ENCODE peak calls at places on chromosomes 12 and 14, in seven cellular contexts. One of them, this sample, is unnamed.

GRCh38 chr12:121579190-121579791 is 1.5 kb downstream of the KDM2B start:
- DNase-seq in brain microvascular endothelial cell: no peak
- DNase-seq in small intestine: no peak
- DNase-seq in NCI-H524: peak; percentile 19
- DNase-seq in foreskin fibroblast: peak; percentile 52
- DNase-seq in NCI-H774: no peak
- DNase-seq in HFF-Myc: no peak
- DNase-seq in this sample: no peak

GRCh38 chr14:73262427-73263183 is 25.3 kb downstream of the PAPLN start:
- DNase-seq in brain microvascular endothelial cell: no peak
- DNase-seq in foreskin fibroblast: no peak
- DNase-seq in small intestine: no peak
- DNase-seq in HFF-Myc: no peak
- DNase-seq in NCI-H774: no peak
- DNase-seq in NCI-H524: no peak
- DNase-seq in this sample: no peak

GRCh38 chr14:68036203-68036602 is 216.6 kb downstream of the RAD51B start:
- DNase-seq in small intestine: no peak
- DNase-seq in brain microvascular endothelial cell: no peak
- DNase-seq in NCI-H524: no peak
- DNase-seq in foreskin fibroblast: no peak
- DNase-seq in HFF-Myc: no peak
- DNase-seq in NCI-H774: no peak
- DNase-seq in this sample: no peak

GRCh38 chr12:46553911-46554310 is 181.3 kb upstream of the SLC38A2 start:
- DNase-seq in NCI-H774: no peak
- DNase-seq in brain microvascular endothelial cell: no peak
- DNase-seq in foreskin fibroblast: peak; percentile 82
- DNase-seq in HFF-Myc: no peak
- DNase-seq in small intestine: no peak
- DNase-seq in NCI-H524: no peak
- DNase-seq in this sample: no peak

GRCh38 chr12:95633671-95634465 is 82.6 kb upstream of the USP44 start:
- DNase-seq in NCI-H524: no peak
- DNase-seq in HFF-Myc: no peak
- DNase-seq in NCI-H774: no peak
- DNase-seq in foreskin fibroblast: peak; percentile 52
- DNase-seq in small intestine: peak; percentile 76
- DNase-seq in brain microvascular endothelial cell: no peak
- DNase-seq in this sample: no peak

GRCh38 chr12:12327802-12328201 is 22.2 kb downstream of the MANSC1 start:
- DNase-seq in HFF-Myc: peak; percentile 65
- DNase-seq in small intestine: peak; percentile 72
- DNase-seq in NCI-H774: peak; percentile 63
- DNase-seq in brain microvascular endothelial cell: peak; percentile 36
- DNase-seq in foreskin fibroblast: peak; percentile 74
- DNase-seq in NCI-H524: peak; percentile 60
- DNase-seq in this sample: peak; percentile 43

GRCh38 chr12:12671850-12672660 is 23.9 kb downstream of the GPR19 start:
- DNase-seq in NCI-H774: no peak
- DNase-seq in brain microvascular endothelial cell: peak; percentile 69
- DNase-seq in foreskin fibroblast: peak; percentile 58
- DNase-seq in small intestine: no peak
- DNase-seq in NCI-H524: no peak
- DNase-seq in HFF-Myc: no peak
- DNase-seq in this sample: no peak

GRCh38 chr12:2805146-2805525 is 7.3 kb upstream of the ITFG2 start:
- DNase-seq in brain microvascular endothelial cell: peak; percentile 29
- DNase-seq in NCI-H524: no peak
- DNase-seq in HFF-Myc: no peak
- DNase-seq in foreskin fibroblast: no peak
- DNase-seq in small intestine: no peak
- DNase-seq in NCI-H774: no peak
- DNase-seq in this sample: no peak

GRCh38 chr14:101878222-101879211 is 85.9 kb upstream of the DYNC1H1 start:
- DNase-seq in HFF-Myc: no peak
- DNase-seq in foreskin fibroblast: no peak
- DNase-seq in NCI-H774: no peak
- DNase-seq in small intestine: no peak
- DNase-seq in NCI-H524: no peak
- DNase-seq in brain microvascular endothelial cell: no peak
- DNase-seq in this sample: no peak

GRCh38 chr12:121240484-121241202 is 30.7 kb downstream of the P2RX4 start:
- DNase-seq in small intestine: peak; percentile 59
- DNase-seq in brain microvascular endothelial cell: peak; percentile 25
- DNase-seq in NCI-H524: no peak
- DNase-seq in HFF-Myc: no peak
- DNase-seq in foreskin fibroblast: peak; percentile 61
- DNase-seq in NCI-H774: no peak
- DNase-seq in this sample: no peak

GRCh38 chr12:122078141-122079037 is at the start of gene MLXIP:
- DNase-seq in HFF-Myc: peak; percentile 68
- DNase-seq in NCI-H774: peak; percentile 95
- DNase-seq in foreskin fibroblast: peak; percentile 98
- DNase-seq in brain microvascular endothelial cell: peak; percentile 86
- DNase-seq in NCI-H524: peak; percentile 88
- DNase-seq in small intestine: peak; percentile 94
- DNase-seq in this sample: peak; percentile 90

GRCh38 chr14:53010193-53010592 is 59.3 kb upstream of the FERMT2 start:
- DNase-seq in brain microvascular endothelial cell: no peak
- DNase-seq in NCI-H524: no peak
- DNase-seq in small intestine: no peak
- DNase-seq in HFF-Myc: no peak
- DNase-seq in foreskin fibroblast: no peak
- DNase-seq in NCI-H774: no peak
- DNase-seq in this sample: no peak

GRCh38 chr14:100893228-100893601 is 10.3 kb downstream of the RTL1 start:
- DNase-seq in foreskin fibroblast: no peak
- DNase-seq in NCI-H774: no peak
- DNase-seq in brain microvascular endothelial cell: no peak
- DNase-seq in NCI-H524: peak; percentile 26
- DNase-seq in HFF-Myc: no peak
- DNase-seq in small intestine: no peak
- DNase-seq in this sample: no peak

GRCh38 chr14:96639550-96639949 is 137.4 kb downstream of the PAPOLA start:
- DNase-seq in foreskin fibroblast: no peak
- DNase-seq in HFF-Myc: no peak
- DNase-seq in brain microvascular endothelial cell: no peak
- DNase-seq in NCI-H524: no peak
- DNase-seq in small intestine: no peak
- DNase-seq in NCI-H774: no peak
- DNase-seq in this sample: no peak

GRCh38 chr14:100065161-100065871 is at the start of gene EVL:
- DNase-seq in NCI-H774: no peak
- DNase-seq in NCI-H524: no peak
- DNase-seq in small intestine: peak; percentile 57
- DNase-seq in brain microvascular endothelial cell: no peak
- DNase-seq in foreskin fibroblast: no peak
- DNase-seq in HFF-Myc: no peak
- DNase-seq in this sample: no peak

GRCh38 chr12:95473440-95473946 is 459 bp upstream of the METAP2 start:
- DNase-seq in small intestine: peak; percentile 66
- DNase-seq in HFF-Myc: no peak
- DNase-seq in NCI-H774: peak; percentile 22
- DNase-seq in foreskin fibroblast: peak; percentile 63
- DNase-seq in brain microvascular endothelial cell: peak; percentile 28
- DNase-seq in NCI-H524: peak; percentile 54
- DNase-seq in this sample: peak; percentile 55

GRCh38 chr14:60590907-60591510 is 58.3 kb downstream of the SIX1 start:
- DNase-seq in small intestine: no peak
- DNase-seq in brain microvascular endothelial cell: no peak
- DNase-seq in HFF-Myc: no peak
- DNase-seq in foreskin fibroblast: peak; percentile 20
- DNase-seq in NCI-H524: no peak
- DNase-seq in NCI-H774: no peak
- DNase-seq in this sample: no peak

GRCh38 chr12:1809606-1810140 is 10.7 kb upstream of the LRTM2 start:
- DNase-seq in NCI-H774: no peak
- DNase-seq in brain microvascular endothelial cell: no peak
- DNase-seq in HFF-Myc: no peak
- DNase-seq in NCI-H524: no peak
- DNase-seq in foreskin fibroblast: no peak
- DNase-seq in small intestine: no peak
- DNase-seq in this sample: no peak

GRCh38 chr14:50762001-50762930 is 68.7 kb downstream of the NIN start:
- DNase-seq in foreskin fibroblast: peak; percentile 95
- DNase-seq in NCI-H774: no peak
- DNase-seq in small intestine: no peak
- DNase-seq in NCI-H524: no peak
- DNase-seq in brain microvascular endothelial cell: peak; percentile 89
- DNase-seq in HFF-Myc: peak; percentile 53
- DNase-seq in this sample: no peak

GRCh38 chr14:86035882-86036281 is 505.9 kb downstream of the FLRT2 start:
- DNase-seq in foreskin fibroblast: peak; percentile 8
- DNase-seq in small intestine: no peak
- DNase-seq in NCI-H774: no peak
- DNase-seq in NCI-H524: peak; percentile 74
- DNase-seq in brain microvascular endothelial cell: no peak
- DNase-seq in HFF-Myc: no peak
- DNase-seq in this sample: no peak

GRCh38 chr14:22979748-22980392 is 2.5 kb downstream of the AJUBA start:
- DNase-seq in NCI-H524: no peak
- DNase-seq in foreskin fibroblast: peak; percentile 43
- DNase-seq in HFF-Myc: no peak
- DNase-seq in brain microvascular endothelial cell: no peak
- DNase-seq in small intestine: no peak
- DNase-seq in NCI-H774: no peak
- DNase-seq in this sample: no peak

GRCh38 chr14:92719421-92719820 is 29.0 kb downstream of the LGMN start:
- DNase-seq in HFF-Myc: no peak
- DNase-seq in NCI-H774: no peak
- DNase-seq in small intestine: no peak
- DNase-seq in foreskin fibroblast: peak; percentile 53
- DNase-seq in NCI-H524: no peak
- DNase-seq in brain microvascular endothelial cell: no peak
- DNase-seq in this sample: no peak

GRCh38 chr14:99287269-99287942 is 15.4 kb upstream of the BCL11B start:
- DNase-seq in foreskin fibroblast: no peak
- DNase-seq in brain microvascular endothelial cell: no peak
- DNase-seq in NCI-H774: no peak
- DNase-seq in HFF-Myc: no peak
- DNase-seq in small intestine: peak; percentile 21
- DNase-seq in NCI-H524: no peak
- DNase-seq in this sample: no peak

GRCh38 chr12:78036889-78037288 is 206.2 kb downstream of the NAV3 start:
- DNase-seq in brain microvascular endothelial cell: no peak
- DNase-seq in small intestine: no peak
- DNase-seq in NCI-H524: no peak
- DNase-seq in foreskin fibroblast: no peak
- DNase-seq in HFF-Myc: no peak
- DNase-seq in NCI-H774: no peak
- DNase-seq in this sample: no peak

GRCh38 chr12:40474630-40475029 is 217.6 kb upstream of the CNTN1 start:
- DNase-seq in brain microvascular endothelial cell: no peak
- DNase-seq in HFF-Myc: no peak
- DNase-seq in NCI-H774: no peak
- DNase-seq in NCI-H524: no peak
- DNase-seq in small intestine: no peak
- DNase-seq in foreskin fibroblast: no peak
- DNase-seq in this sample: no peak

GRCh38 chr12:28033538-28033915 is 61.0 kb upstream of the PTHLH start:
- DNase-seq in HFF-Myc: no peak
- DNase-seq in foreskin fibroblast: peak; percentile 75
- DNase-seq in brain microvascular endothelial cell: peak; percentile 20
- DNase-seq in NCI-H524: no peak
- DNase-seq in small intestine: no peak
- DNase-seq in NCI-H774: no peak
- DNase-seq in this sample: no peak